ENCODE peak calls at places on chromosomes 4 and X, in ten cellular contexts. N is HTR-8/SVneo; D is GM13976; A is neural progenitor cell; P is DMS 273 treated with DMSO at 0.1 percent for 48 hours; F is dorsolateral prefrontal cortex; X is cerebellum; O is activated T-cell treated with anti-CD3 and anti-CD28 coated beads for 1 hour; Q is activated CD4-positive, alpha-beta T cell treated with anti-CD3 and anti-CD28 coated beads, Interleukin-2, amount 10 ng/mL, durations not matched to agents 7 days and 5 days; S is NCI-H524. R is an unnamed sample.

GRCh38 chr4:104345598-104346242 is 149.0 kb downstream of the CXXC4 start:
- DNase-seq in N (no peak), D (no peak), A (no peak), P (no peak), F (no peak), X (no peak), O (no peak), Q (no peak), S (no peak), R (peak)

GRCh38 chr4:146436423-146437162 is 85.1 kb downstream of the SLC10A7 start:
- DNase-seq in N (no peak), D (no peak), A (peak), P (no peak), F (no peak), X (no peak), O (no peak), Q (no peak), S (no peak), R (no peak)

GRCh38 chrX:122567911-122568310 is 616.2 kb upstream of the GRIA3 start:
- DNase-seq in N (no peak), D (no peak), A (no peak), P (no peak), F (no peak), X (no peak), O (no peak), Q (no peak), S (no peak), R (no peak)

GRCh38 chrX:153829549-153829798 is 870 bp downstream of the PDZD4 start:
- DNase-seq in N (no peak), D (peak), A (no peak), P (no peak), F (no peak), X (no peak), O (no peak), Q (no peak), S (no peak), R (no peak)

GRCh38 chr4:23686169-23686903 is 203.5 kb downstream of the PPARGC1A start:
- DNase-seq in N (no peak), D (no peak), A (no peak), P (peak), F (no peak), X (no peak), O (no peak), Q (no peak), S (peak), R (no peak)

GRCh38 chr4:4969298-4969697 is 50.0 kb downstream of the CYTL1 start:
- DNase-seq in N (no peak), D (no peak), A (no peak), P (no peak), F (no peak), X (no peak), O (no peak), Q (no peak), S (no peak), R (no peak)

GRCh38 chr4:137610960-137611359 is 78.7 kb upstream of the PCDH18 start:
- DNase-seq in N (no peak), D (no peak), A (peak), P (no peak), F (no peak), X (no peak), O (no peak), Q (no peak), S (no peak), R (no peak)

GRCh38 chr4:170001688-170002267 is 24.4 kb downstream of the MFAP3L start:
- DNase-seq in N (no peak), D (no peak), A (no peak), P (no peak), F (no peak), X (no peak), O (no peak), Q (no peak), S (no peak), R (no peak)

GRCh38 chrX:20432048-20432447 is 165.3 kb upstream of the RPS6KA3 start:
- DNase-seq in N (peak), D (no peak), A (no peak), P (no peak), F (no peak), X (no peak), O (no peak), Q (no peak), S (no peak), R (no peak)

GRCh38 chr4:38621004-38621684 is 42.9 kb upstream of the KLF3 start:
- DNase-seq in N (peak), D (no peak), A (no peak), P (no peak), F (no peak), X (no peak), O (no peak), Q (no peak), S (no peak), R (no peak)

GRCh38 chr4:54719378-54719777 is 61.6 kb downstream of the KIT start:
- DNase-seq in N (no peak), D (no peak), A (no peak), P (no peak), F (no peak), X (no peak), O (no peak), Q (no peak), S (no peak), R (no peak)

GRCh38 chr4:22417408-22417807 is 98.5 kb downstream of the ADGRA3 start:
- DNase-seq in N (no peak), D (no peak), A (no peak), P (no peak), F (no peak), X (no peak), O (no peak), Q (no peak), S (peak), R (no peak)

GRCh38 chr4:174575436-174575835 is 53.1 kb upstream of the HPGD start:
- DNase-seq in N (no peak), D (no peak), A (no peak), P (no peak), F (no peak), X (no peak), O (no peak), Q (no peak), S (no peak), R (no peak)

GRCh38 chr4:13349096-13349495 is 135.0 kb downstream of the RAB28 start:
- DNase-seq in N (no peak), D (no peak), A (no peak), P (no peak), F (no peak), X (no peak), O (no peak), Q (no peak), S (no peak), R (no peak)

GRCh38 chr4:180617203-180617602 is 1626.0 kb upstream of the TENM3 start:
- DNase-seq in N (no peak), D (no peak), A (no peak), P (no peak), F (no peak), X (no peak), O (no peak), Q (no peak), S (no peak), R (no peak)

GRCh38 chrX:97399400-97399799 is 515.7 kb downstream of the RPA4 start:
- DNase-seq in N (peak), D (peak), A (no peak), P (no peak), F (no peak), X (no peak), O (no peak), Q (peak), S (no peak), R (no peak)

GRCh38 chrX:108347800-108348199 is 90.4 kb downstream of the COL4A6 start:
- DNase-seq in N (no peak), D (no peak), A (peak), P (no peak), F (no peak), X (no peak), O (no peak), Q (no peak), S (no peak), R (peak)

GRCh38 chr4:81405900-81406401 is 65.8 kb downstream of the RASGEF1B start:
- DNase-seq in N (peak), D (peak), A (peak), P (peak), F (no peak), X (peak), O (no peak), Q (peak), S (peak), R (no peak)

GRCh38 chrX:154403192-154403591 is 5.0 kb downstream of the RPL10 start:
- DNase-seq in N (no peak), D (no peak), A (no peak), P (no peak), F (no peak), X (no peak), O (no peak), Q (no peak), S (no peak), R (no peak)

GRCh38 chr4:186514271-186514950 is 41.0 kb downstream of the MTNR1A start:
- DNase-seq in N (no peak), D (no peak), A (no peak), P (no peak), F (no peak), X (peak), O (no peak), Q (no peak), S (no peak), R (no peak)

GRCh38 chrX:133081990-133082389 is 14.9 kb downstream of the USP26 start:
- DNase-seq in N (no peak), D (no peak), A (no peak), P (no peak), F (no peak), X (no peak), O (no peak), Q (no peak), S (no peak), R (no peak)

GRCh38 chr4:110614173-110614948 is 8.5 kb downstream of the PITX2 start:
- DNase-seq in N (no peak), D (no peak), A (peak), P (no peak), F (no peak), X (no peak), O (no peak), Q (no peak), S (no peak), R (no peak)

GRCh38 chrX:47515941-47516649 is 33.1 kb upstream of the ZNF41 start:
- DNase-seq in N (no peak), D (no peak), A (no peak), P (no peak), F (no peak), X (no peak), O (no peak), Q (no peak), S (no peak), R (no peak)

GRCh38 chr4:76216521-76216920 is 2.9 kb upstream of the SCARB2 start:
- DNase-seq in N (no peak), D (no peak), A (no peak), P (no peak), F (no peak), X (no peak), O (no peak), Q (no peak), S (no peak), R (no peak)

GRCh38 chrX:121356850-121357171 is 309.4 kb downstream of the GLUD2 start:
- DNase-seq in N (no peak), D (no peak), A (no peak), P (no peak), F (no peak), X (no peak), O (no peak), Q (no peak), S (no peak), R (no peak)

GRCh38 chr4:56637791-56638190 is 43.3 kb downstream of the HOPX start:
- DNase-seq in N (no peak), D (no peak), A (no peak), P (no peak), F (no peak), X (no peak), O (no peak), Q (no peak), S (no peak), R (no peak)

GRCh38 chrX:150212672-150213480 is 150.2 kb upstream of the MAMLD1 start:
- DNase-seq in N (no peak), D (no peak), A (peak), P (no peak), F (no peak), X (no peak), O (no peak), Q (no peak), S (no peak), R (no peak)

GRCh38 chr4:179325181-179325580 is 1882.9 kb upstream of the AGA start:
- DNase-seq in N (no peak), D (no peak), A (no peak), P (no peak), F (no peak), X (no peak), O (no peak), Q (no peak), S (no peak), R (no peak)

GRCh38 chr4:153148796-153149195 is 55.4 kb upstream of the TRIM2 start:
- DNase-seq in N (no peak), D (no peak), A (no peak), P (no peak), F (no peak), X (no peak), O (no peak), Q (no peak), S (no peak), R (no peak)

GRCh38 chr4:91212140-91212681 is 1085.0 kb downstream of the CCSER1 start:
- DNase-seq in N (no peak), D (no peak), A (peak), P (no peak), F (no peak), X (no peak), O (no peak), Q (no peak), S (no peak), R (no peak)

GRCh38 chr4:41454393-41454792 is 83.6 kb upstream of the LIMCH1 start:
- DNase-seq in N (no peak), D (no peak), A (peak), P (no peak), F (no peak), X (no peak), O (no peak), Q (no peak), S (no peak), R (no peak)

GRCh38 chr4:137651128-137651527 is 118.8 kb upstream of the PCDH18 start:
- DNase-seq in N (no peak), D (no peak), A (no peak), P (no peak), F (no peak), X (no peak), O (no peak), Q (no peak), S (no peak), R (no peak)

GRCh38 chr4:145819246-145820181 is 119.1 kb downstream of the ZNF827 start:
- DNase-seq in N (no peak), D (no peak), A (no peak), P (peak), F (peak), X (peak), O (no peak), Q (no peak), S (peak), R (no peak)

GRCh38 chr4:123232439-123232838 is 164.2 kb upstream of the SPRY1 start:
- DNase-seq in N (peak), D (no peak), A (no peak), P (no peak), F (no peak), X (no peak), O (no peak), Q (no peak), S (no peak), R (no peak)

GRCh38 chr4:185520119-185520518 is 15.2 kb downstream of the PDLIM3 start:
- DNase-seq in N (no peak), D (no peak), A (no peak), P (no peak), F (no peak), X (no peak), O (no peak), Q (no peak), S (no peak), R (no peak)

GRCh38 chrX:12319955-12320354 is 181.7 kb downstream of the FRMPD4 start:
- DNase-seq in N (no peak), D (no peak), A (no peak), P (no peak), F (no peak), X (no peak), O (no peak), Q (no peak), S (no peak), R (no peak)